ENCODE peak calls at places on chromosome 1, in eight cellular contexts. One of them, this sample, is unnamed.
A peak's percentile ranks its signal among the peaks of the same experiment; 100 is the strongest.

GRCh38 chr1:170929835-170930554 is 5.3 kb upstream of the MROH9 start:
- DNase-seq in cardiac fibroblast: peak; percentile 85
- DNase-seq in OCI-LY7: peak; percentile 67
- DNase-seq in lower lobe of right lung: no peak
- DNase-seq in GM23248: peak; percentile 82
- DNase-seq in mesenchymal stem cell: peak; percentile 63
- DNase-seq in heart left ventricle: no peak
- DNase-seq in endodermal cell: peak; percentile 73
- DNase-seq in this sample: peak; percentile 79

GRCh38 chr1:155106862-155107261 is 20.8 kb upstream of the EFNA1 start:
- DNase-seq in GM23248: no peak
- DNase-seq in mesenchymal stem cell: no peak
- DNase-seq in OCI-LY7: peak; percentile 52
- DNase-seq in lower lobe of right lung: no peak
- DNase-seq in heart left ventricle: no peak
- DNase-seq in endodermal cell: no peak
- DNase-seq in cardiac fibroblast: no peak
- DNase-seq in this sample: no peak

GRCh38 chr1:177632923-177633322 is 336.9 kb downstream of the SEC16B start:
- DNase-seq in lower lobe of right lung: no peak
- DNase-seq in heart left ventricle: no peak
- DNase-seq in mesenchymal stem cell: no peak
- DNase-seq in endodermal cell: no peak
- DNase-seq in GM23248: no peak
- DNase-seq in OCI-LY7: no peak
- DNase-seq in cardiac fibroblast: peak; percentile 10
- DNase-seq in this sample: no peak

GRCh38 chr1:241716915-241717651 is 65.0 kb downstream of the WDR64 start:
- DNase-seq in cardiac fibroblast: peak; percentile 32
- DNase-seq in heart left ventricle: no peak
- DNase-seq in GM23248: peak; percentile 76
- DNase-seq in mesenchymal stem cell: no peak
- DNase-seq in OCI-LY7: no peak
- DNase-seq in lower lobe of right lung: no peak
- DNase-seq in endodermal cell: no peak
- DNase-seq in this sample: peak; percentile 6

GRCh38 chr1:223706077-223706988 is 6.0 kb upstream of the CAPN2 start:
- DNase-seq in OCI-LY7: no peak
- DNase-seq in cardiac fibroblast: peak; percentile 90
- DNase-seq in GM23248: peak; percentile 88
- DNase-seq in mesenchymal stem cell: peak; percentile 98
- DNase-seq in endodermal cell: peak; percentile 51
- DNase-seq in heart left ventricle: no peak
- DNase-seq in lower lobe of right lung: no peak
- DNase-seq in this sample: peak; percentile 92

GRCh38 chr1:29124366-29125236 is 898 bp upstream of the TMEM200B start:
- DNase-seq in GM23248: peak; percentile 90
- DNase-seq in OCI-LY7: peak; percentile 44
- DNase-seq in mesenchymal stem cell: peak; percentile 85
- DNase-seq in lower lobe of right lung: peak; percentile 72
- DNase-seq in cardiac fibroblast: peak; percentile 73
- DNase-seq in endodermal cell: peak; percentile 98
- DNase-seq in heart left ventricle: peak; percentile 82
- DNase-seq in this sample: peak; percentile 77

GRCh38 chr1:240139511-240139910 is 47.8 kb downstream of the FMN2 start:
- DNase-seq in lower lobe of right lung: no peak
- DNase-seq in heart left ventricle: no peak
- DNase-seq in mesenchymal stem cell: no peak
- DNase-seq in cardiac fibroblast: no peak
- DNase-seq in OCI-LY7: no peak
- DNase-seq in GM23248: no peak
- DNase-seq in endodermal cell: no peak
- DNase-seq in this sample: no peak

GRCh38 chr1:237011432-237011831 is 7.2 kb upstream of the MT1HL1 start:
- DNase-seq in OCI-LY7: no peak
- DNase-seq in lower lobe of right lung: no peak
- DNase-seq in cardiac fibroblast: no peak
- DNase-seq in mesenchymal stem cell: no peak
- DNase-seq in heart left ventricle: no peak
- DNase-seq in endodermal cell: no peak
- DNase-seq in GM23248: no peak
- DNase-seq in this sample: no peak

GRCh38 chr1:3544050-3544977 is 67.0 kb downstream of the MEGF6 start:
- DNase-seq in lower lobe of right lung: no peak
- DNase-seq in endodermal cell: peak; percentile 60
- DNase-seq in mesenchymal stem cell: no peak
- DNase-seq in cardiac fibroblast: no peak
- DNase-seq in OCI-LY7: no peak
- DNase-seq in GM23248: no peak
- DNase-seq in heart left ventricle: no peak
- DNase-seq in this sample: no peak

GRCh38 chr1:102687383-102687782 is 420.9 kb downstream of the COL11A1 start:
- DNase-seq in heart left ventricle: no peak
- DNase-seq in lower lobe of right lung: no peak
- DNase-seq in mesenchymal stem cell: no peak
- DNase-seq in endodermal cell: no peak
- DNase-seq in cardiac fibroblast: no peak
- DNase-seq in OCI-LY7: no peak
- DNase-seq in GM23248: no peak
- DNase-seq in this sample: no peak

GRCh38 chr1:223129229-223129851 is 13.7 kb downstream of the TLR5 start:
- DNase-seq in mesenchymal stem cell: peak; percentile 42
- DNase-seq in GM23248: peak; percentile 71
- DNase-seq in OCI-LY7: no peak
- DNase-seq in heart left ventricle: peak; percentile 76
- DNase-seq in endodermal cell: peak; percentile 97
- DNase-seq in cardiac fibroblast: peak; percentile 50
- DNase-seq in lower lobe of right lung: peak; percentile 86
- DNase-seq in this sample: peak; percentile 31

GRCh38 chr1:169586395-169587255 is at the start of gene F5:
- DNase-seq in OCI-LY7: peak; percentile 44
- DNase-seq in GM23248: peak; percentile 69
- DNase-seq in lower lobe of right lung: peak; percentile 86
- DNase-seq in cardiac fibroblast: peak; percentile 58
- DNase-seq in mesenchymal stem cell: peak; percentile 56
- DNase-seq in heart left ventricle: peak; percentile 88
- DNase-seq in endodermal cell: peak; percentile 94
- DNase-seq in this sample: peak; percentile 61

GRCh38 chr1:236107121-236107907 is 35.0 kb upstream of the GPR137B start:
- DNase-seq in mesenchymal stem cell: no peak
- DNase-seq in heart left ventricle: no peak
- DNase-seq in lower lobe of right lung: no peak
- DNase-seq in cardiac fibroblast: no peak
- DNase-seq in endodermal cell: no peak
- DNase-seq in GM23248: peak; percentile 51
- DNase-seq in OCI-LY7: no peak
- DNase-seq in this sample: no peak

GRCh38 chr1:223016890-223017289 is 126.2 kb downstream of the TLR5 start:
- DNase-seq in mesenchymal stem cell: no peak
- DNase-seq in GM23248: no peak
- DNase-seq in endodermal cell: peak; percentile 73
- DNase-seq in lower lobe of right lung: no peak
- DNase-seq in cardiac fibroblast: no peak
- DNase-seq in heart left ventricle: no peak
- DNase-seq in OCI-LY7: no peak
- DNase-seq in this sample: no peak

GRCh38 chr1:150931773-150932172 is 5.6 kb downstream of the SETDB1 start:
- DNase-seq in mesenchymal stem cell: peak; percentile 26
- DNase-seq in OCI-LY7: peak; percentile 58
- DNase-seq in GM23248: peak; percentile 44
- DNase-seq in cardiac fibroblast: peak; percentile 39
- DNase-seq in lower lobe of right lung: no peak
- DNase-seq in endodermal cell: no peak
- DNase-seq in heart left ventricle: no peak
- DNase-seq in this sample: peak; percentile 7

DNA sequence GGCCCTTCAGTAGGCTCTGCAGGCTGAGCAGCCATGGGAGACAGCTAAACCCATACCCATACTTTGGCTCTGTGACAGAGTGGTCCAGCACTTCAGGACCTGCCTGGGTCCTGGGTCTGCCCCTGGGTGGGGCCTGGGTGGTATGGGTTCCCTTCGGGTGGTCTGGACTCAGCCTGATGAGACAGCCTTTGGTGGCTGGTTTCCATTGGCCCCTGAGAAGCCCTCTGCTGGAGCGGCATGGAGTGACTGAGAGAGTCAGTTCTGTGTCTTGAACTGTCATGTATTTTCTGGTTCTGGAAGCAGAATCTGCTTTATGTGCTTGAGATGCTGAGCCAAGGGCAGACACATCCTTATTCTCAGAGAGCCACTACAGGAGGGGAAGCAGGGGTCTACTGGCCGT is 31.3 kb upstream of the KCNA2 start:
- DNase-seq in endodermal cell: peak; percentile 61
- DNase-seq in lower lobe of right lung: no peak
- DNase-seq in heart left ventricle: no peak
- DNase-seq in OCI-LY7: peak; percentile 58
- DNase-seq in mesenchymal stem cell: no peak
- DNase-seq in GM23248: no peak
- DNase-seq in cardiac fibroblast: no peak
- DNase-seq in this sample: no peak
- H3K4me3 ChIP-seq in endodermal cell: no peak overlapping the region
- H3K4me3 ChIP-seq in lower lobe of right lung: no peak overlapping the region
- H3K4me3 ChIP-seq in heart left ventricle: no peak overlapping the region
- H3K4me3 ChIP-seq in OCI-LY7: peak overlapping the region; percentile 18
- H3K4me3 ChIP-seq in mesenchymal stem cell: no peak overlapping the region
- H3K4me3 ChIP-seq in GM23248: no peak overlapping the region
- H3K4me3 ChIP-seq in cardiac fibroblast: no peak overlapping the region
- H3K4me3 ChIP-seq in this sample: no peak overlapping the region

DNA sequence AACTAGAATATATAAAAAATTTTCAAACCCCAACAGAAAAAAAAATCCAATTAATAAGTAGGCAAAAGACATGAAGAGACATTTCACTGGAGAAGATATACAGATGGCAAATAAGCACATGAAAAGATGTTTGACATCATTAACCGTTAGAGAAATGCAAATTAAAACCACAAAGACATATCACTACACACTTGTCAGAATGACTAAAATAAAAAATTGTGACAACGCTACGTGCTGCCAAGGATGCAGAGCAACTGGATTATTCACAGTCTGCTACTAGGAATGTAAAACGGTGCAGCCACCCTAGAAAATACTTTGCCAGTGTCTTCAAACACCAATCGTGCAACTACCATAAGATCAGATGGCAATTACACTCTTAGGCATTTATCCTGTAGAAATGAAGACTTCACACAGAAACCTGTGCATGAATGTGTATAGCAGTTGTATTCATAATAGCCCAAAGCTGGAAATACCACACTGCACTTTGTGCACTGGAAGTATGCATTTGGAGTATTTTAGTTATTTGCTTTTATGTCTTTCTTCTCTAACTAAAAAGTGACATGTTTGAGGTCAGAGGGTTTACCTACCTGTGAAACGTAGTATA is 75.3 kb upstream of the PALMD start:
- DNase-seq in heart left ventricle: no peak
- DNase-seq in OCI-LY7: no peak
- DNase-seq in lower lobe of right lung: no peak
- DNase-seq in endodermal cell: no peak
- DNase-seq in GM23248: peak; percentile 57
- DNase-seq in cardiac fibroblast: no peak
- DNase-seq in mesenchymal stem cell: no peak
- DNase-seq in this sample: peak; percentile 55
- H3K4me3 ChIP-seq in heart left ventricle: no peak overlapping the region
- H3K4me3 ChIP-seq in OCI-LY7: no peak overlapping the region
- H3K4me3 ChIP-seq in lower lobe of right lung: no peak overlapping the region
- H3K4me3 ChIP-seq in endodermal cell: no peak overlapping the region
- H3K4me3 ChIP-seq in GM23248: no peak overlapping the region
- H3K4me3 ChIP-seq in cardiac fibroblast: no peak overlapping the region
- H3K4me3 ChIP-seq in mesenchymal stem cell: no peak overlapping the region
- H3K4me3 ChIP-seq in this sample: no peak overlapping the region

GRCh38 chr1:192592981-192593683 is 17.6 kb downstream of the RGS1 start:
- DNase-seq in mesenchymal stem cell: peak; percentile 41
- DNase-seq in OCI-LY7: no peak
- DNase-seq in cardiac fibroblast: peak; percentile 40
- DNase-seq in GM23248: peak; percentile 61
- DNase-seq in endodermal cell: no peak
- DNase-seq in lower lobe of right lung: no peak
- DNase-seq in heart left ventricle: no peak
- DNase-seq in this sample: peak; percentile 31
- H3K4me3 ChIP-seq in mesenchymal stem cell: no peak overlapping the region
- H3K4me3 ChIP-seq in OCI-LY7: no peak overlapping the region
- H3K4me3 ChIP-seq in cardiac fibroblast: no peak overlapping the region
- H3K4me3 ChIP-seq in GM23248: no peak overlapping the region
- H3K4me3 ChIP-seq in endodermal cell: no peak overlapping the region
- H3K4me3 ChIP-seq in lower lobe of right lung: no peak overlapping the region
- H3K4me3 ChIP-seq in heart left ventricle: no peak overlapping the region
- H3K4me3 ChIP-seq in this sample: no peak overlapping the region

GRCh38 chr1:202593845-202594244 is 116.4 kb downstream of the SYT2 start:
- DNase-seq in cardiac fibroblast: peak; percentile 51
- DNase-seq in mesenchymal stem cell: no peak
- DNase-seq in endodermal cell: no peak
- DNase-seq in heart left ventricle: no peak
- DNase-seq in OCI-LY7: no peak
- DNase-seq in lower lobe of right lung: no peak
- DNase-seq in GM23248: peak; percentile 27
- DNase-seq in this sample: peak; percentile 49

GRCh38 chr1:202599669-202600431 is 110.4 kb downstream of the SYT2 start:
- DNase-seq in cardiac fibroblast: peak; percentile 85
- DNase-seq in heart left ventricle: peak; percentile 73
- DNase-seq in endodermal cell: peak; percentile 91
- DNase-seq in mesenchymal stem cell: peak; percentile 76
- DNase-seq in OCI-LY7: peak; percentile 67
- DNase-seq in lower lobe of right lung: peak; percentile 61
- DNase-seq in GM23248: peak; percentile 89
- DNase-seq in this sample: peak; percentile 85

GRCh38 chr1:202597090-202597761 is 113.0 kb downstream of the SYT2 start:
- DNase-seq in lower lobe of right lung: no peak
- DNase-seq in GM23248: no peak
- DNase-seq in cardiac fibroblast: no peak
- DNase-seq in mesenchymal stem cell: no peak
- DNase-seq in OCI-LY7: no peak
- DNase-seq in heart left ventricle: no peak
- DNase-seq in endodermal cell: no peak
- DNase-seq in this sample: no peak

GRCh38 chr1:202600432-202601041 is 109.7 kb downstream of the SYT2 start:
- DNase-seq in GM23248: no peak
- DNase-seq in endodermal cell: no peak
- DNase-seq in OCI-LY7: no peak
- DNase-seq in lower lobe of right lung: no peak
- DNase-seq in heart left ventricle: no peak
- DNase-seq in cardiac fibroblast: no peak
- DNase-seq in mesenchymal stem cell: no peak
- DNase-seq in this sample: no peak

GRCh38 chr1:202596638-202597037 is 113.6 kb downstream of the SYT2 start:
- DNase-seq in OCI-LY7: no peak
- DNase-seq in heart left ventricle: no peak
- DNase-seq in lower lobe of right lung: no peak
- DNase-seq in mesenchymal stem cell: no peak
- DNase-seq in GM23248: no peak
- DNase-seq in endodermal cell: no peak
- DNase-seq in cardiac fibroblast: no peak
- DNase-seq in this sample: no peak
- H3K4me3 ChIP-seq in OCI-LY7: no peak overlapping the region
- H3K4me3 ChIP-seq in heart left ventricle: no peak overlapping the region
- H3K4me3 ChIP-seq in lower lobe of right lung: no peak overlapping the region
- H3K4me3 ChIP-seq in mesenchymal stem cell: no peak overlapping the region
- H3K4me3 ChIP-seq in GM23248: no peak overlapping the region
- H3K4me3 ChIP-seq in endodermal cell: no peak overlapping the region
- H3K4me3 ChIP-seq in cardiac fibroblast: no peak overlapping the region
- H3K4me3 ChIP-seq in this sample: no peak overlapping the region

This sample was measured in AG10803.